ENCODE peak calls at places on chromosomes 13 and 19, in five cellular contexts. E, O, Z, W and T are unnamed samples.

GRCh38 chr19:56566904-56567273 is 379 bp upstream of the ZNF470 start:
- DNase-seq in W (peak; percentile 68), Z (peak; percentile 75), E (peak; percentile 32), O (peak; percentile 58), T (peak; percentile 33)

GRCh38 chr19:33872445-33873320 is 76.0 kb downstream of the KCTD15 start:
- DNase-seq in Z (no peak), O (no peak), W (peak; percentile 19), E (no peak), T (no peak)

GRCh38 chr13:41463823-41464602 is 6.7 kb downstream of the RGCC start:
- DNase-seq in Z (no peak), E (no peak), O (no peak), W (no peak), T (no peak)

GRCh38 chr13:111095911-111096501 is 19.1 kb upstream of the ARHGEF7 start:
- DNase-seq in O (no peak), W (no peak), E (no peak), Z (no peak), T (no peak)

GRCh38 chr13:100129605-100130004 is 40.7 kb downstream of the PCCA start:
- DNase-seq in W (no peak), Z (no peak), O (no peak), E (no peak), T (no peak)

GRCh38 chr19:40716031-40716654 is 543 bp downstream of the COQ8B start:
- DNase-seq in E (no peak), O (no peak), W (no peak), Z (peak; percentile 63), T (no peak)

GRCh38 chr13:76677047-76677446 is 209.2 kb downstream of the KCTD12 start:
- DNase-seq in W (no peak), E (no peak), O (no peak), Z (peak; percentile 75), T (no peak)

GRCh38 chr13:95547531-95548167 is 4.9 kb upstream of the CLDN10 start:
- DNase-seq in W (no peak), Z (no peak), E (no peak), O (no peak), T (no peak)

GRCh38 chr13:113149711-113150544 is 8.5 kb upstream of the PROZ start:
- DNase-seq in O (no peak), E (no peak), Z (peak; percentile 61), W (peak; percentile 56), T (no peak)

GRCh38 chr13:27574661-27575060 is 45.7 kb downstream of the LNX2 start:
- DNase-seq in W (no peak), O (no peak), Z (no peak), E (no peak), T (no peak)

GRCh38 chr19:13621413-13621812 is 115.1 kb upstream of the CACNA1A start:
- DNase-seq in E (no peak), O (no peak), Z (no peak), W (no peak), T (no peak)

GRCh38 chr13:45705145-45705695 is 3.1 kb downstream of the CBY2 start:
- DNase-seq in O (no peak), W (no peak), Z (no peak), E (no peak), T (no peak)

GRCh38 chr13:96982672-96983071 is 11.6 kb downstream of the OXGR1 start:
- DNase-seq in W (no peak), O (no peak), E (no peak), Z (no peak), T (no peak)

GRCh38 chr19:52273301-52273700 is 3.9 kb downstream of the ZNF766 start:
- DNase-seq in Z (no peak), E (no peak), W (no peak), O (no peak), T (no peak)

GRCh38 chr19:42422576-42423461 is 4.4 kb downstream of the LIPE start:
- DNase-seq in E (peak; percentile 68), W (peak; percentile 64), Z (peak; percentile 76), O (peak; percentile 66), T (no peak)

GRCh38 chr19:28887920-28888618 is 324.9 kb downstream of the UQCRFS1 start:
- DNase-seq in E (no peak), Z (no peak), O (no peak), W (no peak), T (no peak)

GRCh38 chr13:105642511-105642958 is 892.9 kb downstream of the EFNB2 start:
- DNase-seq in Z (no peak), O (no peak), W (no peak), E (no peak), T (no peak)

GRCh38 chr13:112053744-112054615 is 13.0 kb upstream of the SOX1 start:
- DNase-seq in Z (no peak), W (no peak), E (no peak), O (no peak), T (no peak)

GRCh38 chr13:70080030-70080429 is 27.6 kb upstream of the ATXN8OS start:
- DNase-seq in E (no peak), O (no peak), W (no peak), Z (no peak), T (no peak)

GRCh38 chr13:109074853-109075252 is 445.4 kb downstream of the MYO16 start:
- DNase-seq in Z (no peak), W (no peak), E (no peak), O (no peak), T (no peak)

GRCh38 chr19:18904334-18905057 is 8.5 kb upstream of the CERS1 start:
- DNase-seq in E (no peak), Z (no peak), O (no peak), W (no peak), T (no peak)